ENCODE peak calls at places on chromosome 5, in seven cellular contexts. P is AG04449, D is OCI-LY7, Q is GM23338, S is vagina, B is fibroblast of lung, C is esophagus muscularis mucosa. F is an unnamed sample.

GRCh38 chr5:181100121-181101015 is 30.6 kb downstream of the OR2V1 start:
- DNase-seq in S (no peak), C (peak), P (no peak), B (no peak), D (no peak), Q (peak), F (peak)

GRCh38 chr5:107253246-107253645 is 417.5 kb downstream of the EFNA5 start:
- DNase-seq in P (no peak), B (no peak), Q (no peak), D (no peak), S (no peak), C (no peak), F (no peak)

GRCh38 chr5:124647393-124647792 is 99.0 kb downstream of the ZNF608 start:
- DNase-seq in S (no peak), Q (no peak), B (no peak), C (no peak), P (no peak), D (no peak), F (no peak)

GRCh38 chr5:126363658-126364057 is 59.6 kb upstream of the GRAMD2B start:
- DNase-seq in B (peak), D (no peak), P (no peak), S (no peak), C (no peak), Q (no peak), F (peak)

GRCh38 chr5:75460947-75461346 is 50.5 kb downstream of the CERT1 start:
- DNase-seq in P (no peak), Q (no peak), D (peak), S (no peak), C (no peak), B (no peak), F (no peak)

GRCh38 chr5:35237580-35238376 is 7.5 kb upstream of the PRLR start:
- DNase-seq in B (no peak), S (no peak), C (peak), P (no peak), D (no peak), Q (no peak), F (no peak)

GRCh38 chr5:103467831-103468230 is 94.8 kb downstream of the NUDT12 start:
- DNase-seq in C (no peak), D (no peak), Q (no peak), P (no peak), B (no peak), S (no peak), F (no peak)

GRCh38 chr5:59584858-59585846 is 308.4 kb downstream of the PDE4D start:
- DNase-seq in P (no peak), D (no peak), Q (no peak), B (no peak), S (no peak), C (no peak), F (no peak)

GRCh38 chr5:164505791-164506190 is 1000.4 kb downstream of the MAT2B start:
- DNase-seq in D (no peak), C (no peak), P (no peak), B (no peak), S (no peak), Q (no peak), F (no peak)

GRCh38 chr5:149100331-149100730 is 37.5 kb upstream of the SH3TC2 start:
- DNase-seq in D (no peak), P (no peak), C (no peak), B (no peak), Q (no peak), S (no peak), F (no peak)

GRCh38 chr5:149094996-149095395 is 32.1 kb upstream of the SH3TC2 start:
- DNase-seq in D (no peak), B (no peak), C (no peak), Q (no peak), S (no peak), P (no peak), F (no peak)

GRCh38 chr5:149099920-149100319 is 37.1 kb upstream of the SH3TC2 start:
- DNase-seq in P (no peak), S (no peak), C (no peak), D (no peak), Q (no peak), B (no peak), F (no peak)
- H3K4me3 ChIP-seq in P (no peak), S (no peak), C (no peak), D (no peak), Q (no peak), B (no peak), F (no peak)

GRCh38 chr5:119742311-119742710 is 113.0 kb downstream of the FAM170A start:
- DNase-seq in B (no peak), P (no peak), S (no peak), Q (no peak), D (no peak), C (no peak), F (peak)

GRCh38 chr5:119746984-119747383 is 117.6 kb downstream of the FAM170A start:
- DNase-seq in Q (no peak), B (no peak), S (no peak), P (no peak), C (no peak), D (no peak), F (no peak)

GRCh38 chr5:119745976-119746375 is 116.6 kb downstream of the FAM170A start:
- DNase-seq in S (no peak), D (no peak), C (no peak), P (no peak), B (no peak), Q (no peak), F (no peak)

GRCh38 chr5:119743927-119744326 is 114.6 kb downstream of the FAM170A start:
- DNase-seq in Q (peak), C (no peak), P (no peak), D (peak), S (no peak), B (peak), F (peak)
- TF ChIP-seq CTCF in Q (peak), C (no peak), P (no peak), D (peak), S (no peak), B (peak), F (peak)

DNA sequence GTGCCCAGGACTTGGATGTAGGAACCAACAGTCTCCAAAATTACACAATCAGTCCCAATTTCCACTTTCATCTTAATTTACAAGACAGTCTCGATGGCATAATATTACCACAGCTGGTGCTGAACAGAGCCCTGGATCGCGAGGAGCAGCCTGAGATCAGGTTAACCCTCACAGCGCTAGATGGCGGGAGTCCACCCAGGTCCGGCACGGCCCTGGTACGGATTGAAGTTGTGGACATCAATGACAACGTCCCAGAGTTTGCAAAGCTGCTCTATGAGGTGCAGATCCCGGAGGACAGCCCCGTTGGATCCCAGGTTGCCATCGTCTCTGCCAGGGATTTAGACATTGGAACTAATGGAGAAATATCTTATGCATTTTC is 837 bp downstream of the PCDHB2 start:
- DNase-seq in P (no peak), D (no peak), C (no peak), B (no peak), S (no peak), Q (peak), F (no peak)
- H3K4me3 ChIP-seq in P (no peak), D (no peak), C (no peak), B (no peak), S (peak), Q (peak), F (no peak)

GRCh38 chr5:120532835-120533234 is 68.7 kb downstream of the PRR16 start:
- DNase-seq in Q (peak), C (no peak), P (no peak), B (no peak), D (no peak), S (no peak), F (no peak)
- TF ChIP-seq CTCF in Q (peak), C (no peak), P (no peak), B (peak), D (peak), S (no peak), F (peak)

GRCh38 chr5:172150514-172151425 is 37.3 kb downstream of the STK10 start:
- DNase-seq in Q (no peak), P (no peak), S (no peak), C (no peak), D (no peak), B (no peak), F (peak)
- H3K4me3 ChIP-seq in Q (no peak), P (no peak), S (no peak), C (no peak), D (no peak), B (no peak), F (no peak)

GRCh38 chr5:169385636-169386035 is 84.7 kb upstream of the SLIT3 start:
- DNase-seq in Q (no peak), B (no peak), S (no peak), P (no peak), C (no peak), D (no peak), F (no peak)

GRCh38 chr5:169394371-169394770 is 93.4 kb upstream of the SLIT3 start:
- DNase-seq in B (no peak), P (no peak), D (no peak), S (no peak), Q (no peak), C (no peak), F (no peak)

GRCh38 chr5:169389318-169389717 is 88.4 kb upstream of the SLIT3 start:
- DNase-seq in D (no peak), Q (no peak), B (no peak), P (no peak), C (no peak), S (no peak), F (no peak)

GRCh38 chr5:169393907-169394306 is 93.0 kb upstream of the SLIT3 start:
- DNase-seq in B (no peak), C (no peak), Q (no peak), P (no peak), D (no peak), S (no peak), F (no peak)

DNA sequence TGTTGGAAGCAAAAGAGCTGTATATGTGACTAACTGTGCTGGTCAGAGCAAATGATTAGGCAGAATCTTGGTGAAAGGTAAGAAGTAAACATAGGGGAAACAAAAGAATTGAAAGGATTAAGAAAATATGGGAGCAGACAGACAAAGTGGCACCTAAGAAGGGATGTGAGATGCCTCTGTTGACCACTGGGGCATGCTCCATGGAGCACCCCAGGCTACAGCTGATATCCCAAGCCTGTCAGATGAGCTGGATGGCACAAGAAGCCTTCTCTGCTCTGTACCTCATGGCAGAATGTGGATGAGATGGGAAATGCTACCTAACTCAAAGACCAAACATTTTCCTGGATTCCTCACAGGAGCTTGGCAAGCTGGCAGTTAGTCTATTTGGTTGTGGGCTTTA is 89.3 kb upstream of the SLIT3 start:
- DNase-seq in Q (no peak), D (no peak), S (no peak), P (no peak), B (no peak), C (no peak), F (no peak)
- TF ChIP-seq CTCF in Q (peak), D (no peak), S (no peak), P (no peak), B (no peak), C (no peak), F (no peak)

GRCh38 chr5:39058178-39058577 is 16.0 kb downstream of the RICTOR start:
- DNase-seq in Q (no peak), D (no peak), P (no peak), B (no peak), C (no peak), S (no peak), F (no peak)
- H3K4me3 ChIP-seq in Q (no peak), D (peak), P (no peak), B (peak), C (peak), S (no peak), F (peak)

GRCh38 chr5:112289465-112289864 is 129.6 kb downstream of the EPB41L4A start:
- DNase-seq in D (no peak), B (no peak), Q (peak), S (no peak), C (no peak), P (no peak), F (no peak)
- TF ChIP-seq CTCF in D (no peak), B (no peak), Q (peak), S (no peak), C (no peak), P (no peak), F (no peak)

GRCh38 chr5:56818409-56819026 is 3.2 kb downstream of the MAP3K1 start:
- DNase-seq in S (no peak), Q (peak), B (peak), D (no peak), P (no peak), C (no peak), F (peak)
- H3K4me3 ChIP-seq in S (peak), Q (no peak), B (peak), D (peak), P (no peak), C (peak), F (no peak)

DNA sequence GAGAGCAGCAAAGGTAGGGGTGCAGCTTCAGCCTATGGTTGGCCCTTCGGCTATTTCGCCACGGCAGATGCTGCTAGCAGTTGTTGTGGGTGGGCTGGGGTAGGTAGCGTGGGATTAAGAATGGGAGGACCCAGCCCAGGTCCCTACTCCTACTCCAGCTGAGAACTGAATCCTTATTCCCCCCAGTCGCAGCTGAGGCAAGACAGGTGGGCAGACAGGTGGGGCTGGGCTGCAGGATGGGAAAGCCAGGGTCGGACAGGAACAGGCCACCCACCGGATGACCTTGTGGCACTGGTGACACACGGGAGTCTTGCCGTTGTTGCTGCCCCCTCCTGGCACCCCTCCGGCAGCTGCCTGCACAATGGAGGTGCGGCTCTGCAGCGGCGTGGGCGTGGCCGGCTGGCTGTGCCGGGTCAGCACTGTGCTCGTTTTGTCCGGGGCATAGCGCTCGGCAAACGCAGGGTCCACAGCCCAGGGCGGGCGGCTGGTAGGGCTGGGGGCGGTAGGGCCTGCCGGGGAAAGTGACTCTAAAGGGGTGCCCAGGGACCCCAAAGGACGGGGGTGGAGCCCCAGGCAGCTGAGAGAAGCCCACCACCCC is 8.2 kb downstream of the PDLIM7 start:
- DNase-seq in S (no peak), Q (peak), D (peak), C (no peak), B (no peak), P (no peak), F (no peak)
- TF ChIP-seq CTCF in S (no peak), Q (peak), D (peak), C (peak), B (no peak), P (peak), F (no peak)